ENCODE peak calls at places on chromosomes 5 and 9, in ten cellular contexts. One of them, this sample, is unnamed.

GRCh38 chr9:35488566-35489312 is 1.2 kb upstream of the RUSC2 start:
- DNase-seq in HFFc6: no peak
- DNase-seq in Right ventricle myocardium inferior: peak; percentile 37
- DNase-seq in heart right ventricle: no peak
- DNase-seq in MM.1S: no peak
- DNase-seq in WTC11: no peak
- DNase-seq in HEK293T: no peak
- DNase-seq in HT-29: no peak
- DNase-seq in A172: no peak
- DNase-seq in substantia nigra: no peak
- DNase-seq in this sample: no peak

GRCh38 chr9:38288502-38288901 is 104.0 kb upstream of the ALDH1B1 start:
- DNase-seq in A172: no peak
- DNase-seq in HEK293T: no peak
- DNase-seq in heart right ventricle: no peak
- DNase-seq in substantia nigra: no peak
- DNase-seq in HT-29: no peak
- DNase-seq in MM.1S: no peak
- DNase-seq in Right ventricle myocardium inferior: no peak
- DNase-seq in HFFc6: no peak
- DNase-seq in WTC11: no peak
- DNase-seq in this sample: no peak

GRCh38 chr9:4375424-4376195 is 75.7 kb upstream of the GLIS3 start:
- DNase-seq in heart right ventricle: no peak
- DNase-seq in WTC11: no peak
- DNase-seq in HT-29: peak; percentile 38
- DNase-seq in substantia nigra: no peak
- DNase-seq in HEK293T: peak; percentile 6
- DNase-seq in Right ventricle myocardium inferior: no peak
- DNase-seq in MM.1S: peak; percentile 25
- DNase-seq in A172: peak; percentile 5
- DNase-seq in HFFc6: peak; percentile 92
- DNase-seq in this sample: peak; percentile 53

GRCh38 chr9:37761511-37761910 is 7.9 kb downstream of the TRMT10B start:
- DNase-seq in heart right ventricle: no peak
- DNase-seq in MM.1S: no peak
- DNase-seq in WTC11: no peak
- DNase-seq in Right ventricle myocardium inferior: no peak
- DNase-seq in HT-29: no peak
- DNase-seq in HFFc6: peak; percentile 81
- DNase-seq in substantia nigra: no peak
- DNase-seq in HEK293T: no peak
- DNase-seq in A172: no peak
- DNase-seq in this sample: no peak

GRCh38 chr5:54063817-54064216 is 246.6 kb downstream of the ARL15 start:
- DNase-seq in HT-29: no peak
- DNase-seq in A172: peak; percentile 61
- DNase-seq in Right ventricle myocardium inferior: no peak
- DNase-seq in HEK293T: no peak
- DNase-seq in HFFc6: peak; percentile 77
- DNase-seq in MM.1S: no peak
- DNase-seq in substantia nigra: no peak
- DNase-seq in heart right ventricle: no peak
- DNase-seq in WTC11: no peak
- DNase-seq in this sample: no peak

GRCh38 chr9:110555971-110556370 is 23.6 kb downstream of the SVEP1 start:
- DNase-seq in HT-29: no peak
- DNase-seq in WTC11: no peak
- DNase-seq in MM.1S: no peak
- DNase-seq in HEK293T: no peak
- DNase-seq in heart right ventricle: peak; percentile 12
- DNase-seq in Right ventricle myocardium inferior: no peak
- DNase-seq in A172: peak; percentile 14
- DNase-seq in substantia nigra: no peak
- DNase-seq in HFFc6: peak; percentile 71
- DNase-seq in this sample: peak; percentile 92

GRCh38 chr5:83277154-83277553 is 194.4 kb upstream of the VCAN start:
- DNase-seq in substantia nigra: no peak
- DNase-seq in HT-29: no peak
- DNase-seq in HEK293T: no peak
- DNase-seq in Right ventricle myocardium inferior: peak; percentile 67
- DNase-seq in heart right ventricle: peak; percentile 23
- DNase-seq in MM.1S: no peak
- DNase-seq in A172: no peak
- DNase-seq in HFFc6: no peak
- DNase-seq in WTC11: no peak
- DNase-seq in this sample: no peak

GRCh38 chr9:132615822-132616221 is 33.4 kb downstream of the BARHL1 start:
- DNase-seq in WTC11: no peak
- DNase-seq in HEK293T: no peak
- DNase-seq in heart right ventricle: no peak
- DNase-seq in HT-29: no peak
- DNase-seq in Right ventricle myocardium inferior: no peak
- DNase-seq in A172: no peak
- DNase-seq in MM.1S: no peak
- DNase-seq in substantia nigra: no peak
- DNase-seq in HFFc6: no peak
- DNase-seq in this sample: no peak

GRCh38 chr5:53323511-53323910 is 156.9 kb upstream of the FST start:
- DNase-seq in HT-29: no peak
- DNase-seq in MM.1S: no peak
- DNase-seq in A172: no peak
- DNase-seq in HEK293T: no peak
- DNase-seq in heart right ventricle: no peak
- DNase-seq in WTC11: no peak
- DNase-seq in HFFc6: no peak
- DNase-seq in Right ventricle myocardium inferior: no peak
- DNase-seq in substantia nigra: no peak
- DNase-seq in this sample: no peak

GRCh38 chr5:108295588-108296368 is 86.1 kb downstream of the FBXL17 start:
- DNase-seq in substantia nigra: no peak
- DNase-seq in HFFc6: no peak
- DNase-seq in HEK293T: no peak
- DNase-seq in A172: no peak
- DNase-seq in WTC11: no peak
- DNase-seq in Right ventricle myocardium inferior: no peak
- DNase-seq in HT-29: peak; percentile 20
- DNase-seq in MM.1S: no peak
- DNase-seq in heart right ventricle: no peak
- DNase-seq in this sample: peak; percentile 2

GRCh38 chr9:132671620-132672412 is 1.6 kb downstream of the GTF3C4 start:
- DNase-seq in HT-29: no peak
- DNase-seq in MM.1S: no peak
- DNase-seq in HFFc6: peak; percentile 5
- DNase-seq in heart right ventricle: no peak
- DNase-seq in substantia nigra: no peak
- DNase-seq in Right ventricle myocardium inferior: no peak
- DNase-seq in HEK293T: no peak
- DNase-seq in WTC11: no peak
- DNase-seq in A172: peak; percentile 15
- DNase-seq in this sample: no peak

GRCh38 chr5:119360905-119361605 is 5.2 kb downstream of the TNFAIP8 start:
- DNase-seq in MM.1S: no peak
- DNase-seq in WTC11: no peak
- DNase-seq in HT-29: no peak
- DNase-seq in A172: no peak
- DNase-seq in HFFc6: peak; percentile 52
- DNase-seq in HEK293T: no peak
- DNase-seq in heart right ventricle: no peak
- DNase-seq in Right ventricle myocardium inferior: peak; percentile 64
- DNase-seq in substantia nigra: no peak
- DNase-seq in this sample: no peak

GRCh38 chr9:90641090-90641489 is 1.5 kb downstream of the DIRAS2 start:
- DNase-seq in MM.1S: no peak
- DNase-seq in Right ventricle myocardium inferior: no peak
- DNase-seq in WTC11: no peak
- DNase-seq in heart right ventricle: no peak
- DNase-seq in HFFc6: no peak
- DNase-seq in HT-29: no peak
- DNase-seq in HEK293T: no peak
- DNase-seq in A172: no peak
- DNase-seq in substantia nigra: no peak
- DNase-seq in this sample: no peak

GRCh38 chr5:96177303-96177869 is 215.7 kb upstream of the ELL2 start:
- DNase-seq in HT-29: peak; percentile 78
- DNase-seq in MM.1S: no peak
- DNase-seq in WTC11: no peak
- DNase-seq in HFFc6: peak; percentile 94
- DNase-seq in HEK293T: no peak
- DNase-seq in heart right ventricle: no peak
- DNase-seq in Right ventricle myocardium inferior: no peak
- DNase-seq in A172: peak; percentile 78
- DNase-seq in substantia nigra: no peak
- DNase-seq in this sample: peak; percentile 62